ENCODE peak calls at places on chromosomes 13 and 19, in four cellular contexts. One of them, this sample, is unnamed.

GRCh38 chr19:43430142-43430710 is 15.5 kb downstream of the TEX101 start:
- DNase-seq in psoas muscle: no peak
- DNase-seq in cardiac muscle cell: no peak
- DNase-seq in uterus: no peak
- DNase-seq in this sample: no peak

GRCh38 chr13:80196756-80197155 is 144.2 kb downstream of the SPRY2 start:
- DNase-seq in uterus: no peak
- DNase-seq in cardiac muscle cell: no peak
- DNase-seq in psoas muscle: no peak
- DNase-seq in this sample: no peak

GRCh38 chr13:60009300-60010248 is 154.2 kb downstream of the DIAPH3 start:
- DNase-seq in psoas muscle: no peak
- DNase-seq in uterus: no peak
- DNase-seq in cardiac muscle cell: no peak
- DNase-seq in this sample: no peak

GRCh38 chr19:13103961-13104847 is 1.5 kb upstream of the LYL1 start:
- DNase-seq in psoas muscle: peak; percentile 73
- DNase-seq in cardiac muscle cell: peak; percentile 28
- DNase-seq in uterus: peak; percentile 51
- DNase-seq in this sample: no peak

GRCh38 chr13:48295271-48295670 is 8.3 kb upstream of the RB1 start:
- DNase-seq in uterus: no peak
- DNase-seq in psoas muscle: no peak
- DNase-seq in cardiac muscle cell: no peak
- DNase-seq in this sample: no peak

GRCh38 chr13:109668433-109669233 is 117.8 kb downstream of the IRS2 start:
- DNase-seq in cardiac muscle cell: no peak
- DNase-seq in psoas muscle: no peak
- DNase-seq in uterus: no peak
- DNase-seq in this sample: no peak

GRCh38 chr13:61695147-61695546 is 279.5 kb upstream of the PCDH20 start:
- DNase-seq in cardiac muscle cell: no peak
- DNase-seq in psoas muscle: no peak
- DNase-seq in uterus: no peak
- DNase-seq in this sample: no peak

GRCh38 chr13:95457294-95457693 is 95.2 kb upstream of the CLDN10 start:
- DNase-seq in uterus: no peak
- DNase-seq in psoas muscle: no peak
- DNase-seq in cardiac muscle cell: no peak
- DNase-seq in this sample: no peak

GRCh38 chr19:41876847-41877489 is at the start of gene CD79A:
- DNase-seq in cardiac muscle cell: no peak
- DNase-seq in uterus: no peak
- DNase-seq in psoas muscle: no peak
- DNase-seq in this sample: no peak

GRCh38 chr19:6271251-6271650 is 8.5 kb downstream of the MLLT1 start:
- DNase-seq in psoas muscle: no peak
- DNase-seq in uterus: peak; percentile 26
- DNase-seq in cardiac muscle cell: peak; percentile 49
- DNase-seq in this sample: no peak

GRCh38 chr19:44850641-44851109 is 4.6 kb downstream of the NECTIN2 start:
- DNase-seq in uterus: no peak
- DNase-seq in psoas muscle: no peak
- DNase-seq in cardiac muscle cell: no peak
- DNase-seq in this sample: no peak

GRCh38 chr13:92297971-92298942 is 899.8 kb downstream of the GPC5 start:
- DNase-seq in psoas muscle: no peak
- DNase-seq in cardiac muscle cell: no peak
- DNase-seq in uterus: no peak
- DNase-seq in this sample: no peak

GRCh38 chr19:33240181-33240771 is 14.6 kb upstream of the SLC7A10 start:
- DNase-seq in uterus: no peak
- DNase-seq in cardiac muscle cell: no peak
- DNase-seq in psoas muscle: no peak
- DNase-seq in this sample: no peak

GRCh38 chr19:7349961-7350711 is 1.4 kb downstream of the ARHGEF18 start:
- DNase-seq in cardiac muscle cell: no peak
- DNase-seq in psoas muscle: no peak
- DNase-seq in uterus: no peak
- DNase-seq in this sample: no peak

DNA sequence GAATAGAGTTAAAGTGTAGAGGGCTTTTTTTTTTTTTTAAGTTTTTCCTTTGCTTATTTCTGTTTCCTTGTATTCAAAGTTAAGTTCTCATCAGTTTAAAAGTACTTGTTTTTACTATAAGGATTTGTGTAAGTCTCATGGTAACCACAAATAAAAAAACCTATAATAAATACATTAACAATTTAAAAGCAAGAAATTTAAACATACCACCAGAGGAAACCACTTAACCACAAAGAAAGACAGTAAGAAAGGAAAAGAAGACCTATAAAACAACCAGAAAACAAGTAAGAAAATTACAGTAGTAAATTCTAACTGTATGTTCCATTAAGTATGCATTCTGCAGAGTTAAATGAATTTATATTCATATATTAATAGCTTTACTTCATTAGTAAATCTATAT is 999.1 kb upstream of the ATXN8OS start:
- DNase-seq in cardiac muscle cell: no peak
- DNase-seq in psoas muscle: no peak
- DNase-seq in uterus: no peak
- DNase-seq in this sample: no peak
- TF ChIP-seq CTCF in cardiac muscle cell: no peak
- TF ChIP-seq CTCF in psoas muscle: no peak
- TF ChIP-seq CTCF in uterus: no peak
- TF ChIP-seq CTCF in this sample: no peak

GRCh38 chr13:107864543-107865460 is 350.5 kb downstream of the LIG4 start:
- DNase-seq in cardiac muscle cell: peak; percentile 88
- DNase-seq in psoas muscle: no peak
- DNase-seq in uterus: no peak
- DNase-seq in this sample: no peak

GRCh38 chr13:107867701-107868661 is 347.4 kb downstream of the LIG4 start:
- DNase-seq in uterus: no peak
- DNase-seq in cardiac muscle cell: peak; percentile 70
- DNase-seq in psoas muscle: no peak
- DNase-seq in this sample: no peak

GRCh38 chr13:107865643-107866006 is 349.7 kb downstream of the LIG4 start:
- DNase-seq in cardiac muscle cell: no peak
- DNase-seq in psoas muscle: no peak
- DNase-seq in uterus: no peak
- DNase-seq in this sample: no peak

GRCh38 chr13:107866007-107866665 is 349.2 kb downstream of the LIG4 start:
- DNase-seq in cardiac muscle cell: peak; percentile 60
- DNase-seq in uterus: no peak
- DNase-seq in psoas muscle: no peak
- DNase-seq in this sample: no peak

GRCh38 chr13:107866666-107867623 is 348.4 kb downstream of the LIG4 start:
- DNase-seq in uterus: no peak
- DNase-seq in cardiac muscle cell: peak; percentile 66
- DNase-seq in psoas muscle: no peak
- DNase-seq in this sample: no peak
- H3K4me3 ChIP-seq in uterus: peak overlapping the region; percentile 16
- H3K4me3 ChIP-seq in cardiac muscle cell: peak overlapping the region; percentile 58
- H3K4me3 ChIP-seq in psoas muscle: peak overlapping the region; percentile 51
- H3K4me3 ChIP-seq in this sample: peak overlapping the region; percentile 72

DNA sequence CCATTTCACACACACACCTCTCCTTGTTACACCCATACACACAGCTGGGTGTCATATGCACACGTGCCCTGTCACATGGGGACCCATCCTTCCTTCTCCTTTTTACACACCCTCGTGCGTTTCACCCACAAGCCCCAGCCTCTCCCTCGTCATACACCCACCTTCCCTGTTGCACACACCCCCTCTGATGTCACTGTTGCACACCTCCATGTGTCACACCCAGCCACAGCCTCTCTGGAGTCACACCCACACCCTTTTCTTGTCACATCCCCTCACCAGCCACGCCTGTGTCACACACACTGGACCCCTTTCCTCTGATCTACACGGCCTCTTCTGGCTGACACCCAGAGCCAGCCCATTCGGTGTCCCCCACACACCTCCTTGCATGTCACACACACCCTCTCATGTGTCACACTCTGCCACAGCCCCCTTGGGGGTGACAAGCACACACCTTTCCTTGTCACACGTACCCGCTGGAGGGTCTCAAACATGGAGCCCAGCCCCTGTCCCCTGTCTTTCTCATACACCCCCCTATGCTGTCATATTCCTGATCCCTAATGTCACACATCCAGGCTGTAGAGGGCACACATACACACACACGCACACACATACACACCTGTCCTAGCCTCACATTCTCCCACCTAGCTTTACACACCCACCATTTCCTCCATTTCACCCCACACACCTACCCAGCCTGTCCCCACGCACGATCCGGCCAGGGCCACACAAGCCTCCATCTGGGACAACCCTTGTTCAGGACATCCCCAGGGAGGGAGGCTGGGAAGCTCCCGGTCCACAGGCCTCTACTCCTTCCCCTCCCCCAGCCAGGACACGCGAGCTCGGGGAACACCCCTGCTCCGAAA is 1.4 kb downstream of the NOVA2 start:
- DNase-seq in uterus: no peak
- DNase-seq in cardiac muscle cell: no peak
- DNase-seq in psoas muscle: no peak
- DNase-seq in this sample: no peak
- H3K27ac ChIP-seq in uterus: peak overlapping the region; percentile 68
- H3K27ac ChIP-seq in cardiac muscle cell: no peak overlapping the region
- H3K27ac ChIP-seq in psoas muscle: peak overlapping the region; percentile 16
- H3K27ac ChIP-seq in this sample: peak overlapping the region; percentile 60

GRCh38 chr13:84430441-84430840 is 548.2 kb upstream of the SLITRK1 start:
- DNase-seq in cardiac muscle cell: no peak
- DNase-seq in uterus: no peak
- DNase-seq in psoas muscle: no peak
- DNase-seq in this sample: no peak

GRCh38 chr13:84433024-84433423 is 550.8 kb upstream of the SLITRK1 start:
- DNase-seq in uterus: no peak
- DNase-seq in psoas muscle: no peak
- DNase-seq in cardiac muscle cell: no peak
- DNase-seq in this sample: no peak

GRCh38 chr13:84431646-84432045 is 549.4 kb upstream of the SLITRK1 start:
- DNase-seq in uterus: no peak
- DNase-seq in cardiac muscle cell: no peak
- DNase-seq in psoas muscle: no peak
- DNase-seq in this sample: no peak

DNA sequence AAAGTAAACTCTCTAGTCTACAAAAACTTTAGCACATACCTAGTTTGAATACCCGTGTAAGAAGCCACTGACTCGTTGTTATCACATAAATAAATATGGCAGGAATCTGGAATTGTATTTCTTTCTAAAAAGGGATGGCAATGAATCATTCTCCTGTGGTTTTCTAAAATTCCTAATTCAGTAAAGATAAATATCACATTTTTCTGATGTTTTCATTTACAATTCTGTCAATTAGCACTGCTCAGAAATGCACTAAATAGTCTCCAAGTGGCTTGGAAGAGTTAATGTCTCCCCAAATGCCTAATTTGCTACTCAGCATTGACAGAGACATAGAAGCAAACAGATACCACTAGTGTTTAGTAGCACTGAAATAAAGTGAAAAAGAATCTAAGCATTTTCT is 547.7 kb upstream of the SLITRK1 start:
- DNase-seq in uterus: no peak
- DNase-seq in psoas muscle: no peak
- DNase-seq in cardiac muscle cell: no peak
- DNase-seq in this sample: no peak
- TF ChIP-seq CTCF in uterus: no peak
- TF ChIP-seq CTCF in psoas muscle: no peak
- TF ChIP-seq CTCF in cardiac muscle cell: no peak
- TF ChIP-seq CTCF in this sample: no peak

GRCh38 chr19:36797786-36798108 is 25.1 kb upstream of the ZNF850 start:
- DNase-seq in psoas muscle: no peak
- DNase-seq in cardiac muscle cell: no peak
- DNase-seq in uterus: no peak
- DNase-seq in this sample: no peak

GRCh38 chr19:36796714-36796999 is 24.1 kb upstream of the ZNF850 start:
- DNase-seq in cardiac muscle cell: no peak
- DNase-seq in psoas muscle: no peak
- DNase-seq in uterus: no peak
- DNase-seq in this sample: no peak
- H3K4me3 ChIP-seq in cardiac muscle cell: peak overlapping the region; percentile 91
- H3K4me3 ChIP-seq in psoas muscle: peak overlapping the region; percentile 79
- H3K4me3 ChIP-seq in uterus: peak overlapping the region; percentile 80
- H3K4me3 ChIP-seq in this sample: peak overlapping the region; percentile 81

GRCh38 chr13:82654851-82655517 is 1227.3 kb downstream of the SLITRK1 start:
- DNase-seq in uterus: peak; percentile 20
- DNase-seq in cardiac muscle cell: no peak
- DNase-seq in psoas muscle: peak; percentile 72
- DNase-seq in this sample: peak; percentile 84
- H3K27ac ChIP-seq in uterus: no peak overlapping the region
- H3K27ac ChIP-seq in cardiac muscle cell: no peak overlapping the region
- H3K27ac ChIP-seq in psoas muscle: no peak overlapping the region
- H3K27ac ChIP-seq in this sample: peak overlapping the region; percentile 47

GRCh38 chr19:4991538-4991937 is 22.6 kb downstream of the KDM4B start:
- DNase-seq in uterus: no peak
- DNase-seq in psoas muscle: no peak
- DNase-seq in cardiac muscle cell: no peak
- DNase-seq in this sample: no peak
- TF ChIP-seq CTCF in uterus: no peak
- TF ChIP-seq CTCF in psoas muscle: no peak
- TF ChIP-seq CTCF in cardiac muscle cell: no peak
- TF ChIP-seq CTCF in this sample: no peak

DNA sequence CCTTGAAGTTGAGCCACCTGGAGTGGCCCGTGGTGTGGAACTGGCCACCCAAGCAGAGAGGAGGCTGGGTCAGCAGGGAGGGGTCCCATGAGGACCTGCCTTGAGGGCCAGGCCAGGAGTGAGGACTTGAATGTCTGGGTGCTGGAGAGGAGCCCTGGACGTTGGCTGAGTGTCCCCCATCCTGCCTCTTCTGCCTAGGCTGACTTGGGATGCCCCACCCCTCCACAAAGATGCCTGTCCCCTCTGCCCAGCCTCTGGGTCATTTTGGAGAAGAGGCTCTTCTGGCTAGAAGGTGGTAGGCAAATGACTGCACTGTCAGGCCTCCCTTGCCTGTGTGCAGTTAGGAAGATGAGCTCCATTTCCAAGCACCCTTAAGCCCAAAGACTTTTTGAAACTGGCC is 1.7 kb downstream of the SSBP4 start:
- DNase-seq in cardiac muscle cell: no peak
- DNase-seq in uterus: no peak
- DNase-seq in psoas muscle: no peak
- DNase-seq in this sample: peak; percentile 76
- H3K4me3 ChIP-seq in cardiac muscle cell: no peak overlapping the region
- H3K4me3 ChIP-seq in uterus: peak overlapping the region; percentile 62
- H3K4me3 ChIP-seq in psoas muscle: peak overlapping the region; percentile 84
- H3K4me3 ChIP-seq in this sample: peak overlapping the region; percentile 81

DNA sequence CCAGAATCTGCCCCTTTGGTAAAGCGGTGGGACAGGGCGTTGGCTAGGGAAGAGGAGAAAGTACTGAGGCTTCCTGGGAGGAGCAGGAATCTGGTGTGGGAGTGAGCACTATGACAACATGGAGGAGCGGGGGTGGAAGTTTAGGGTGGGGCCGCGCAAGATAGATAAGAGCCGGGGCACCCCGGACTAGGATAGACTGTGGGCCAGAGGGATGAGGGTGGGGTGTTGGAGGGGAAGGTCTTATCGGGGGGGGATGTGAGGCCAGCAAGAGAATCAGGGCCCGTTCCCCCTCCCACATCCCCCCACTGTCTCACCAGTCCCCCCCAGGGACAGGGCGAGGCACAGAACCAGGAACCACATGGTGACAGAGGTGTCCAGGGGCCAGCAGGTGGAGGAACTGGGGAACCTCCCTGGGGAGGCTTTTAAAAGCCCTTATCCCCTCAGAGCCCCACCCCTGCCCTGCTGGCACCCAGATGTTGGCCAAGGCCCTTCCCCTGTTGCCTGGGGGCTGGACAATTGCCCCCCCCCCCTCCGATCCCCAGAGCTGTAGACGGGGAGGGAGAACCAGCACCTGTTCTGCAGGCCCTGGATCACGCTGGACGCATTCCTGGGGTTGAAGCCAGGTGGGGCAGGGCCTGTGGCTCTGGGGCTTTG is at the start of gene KLK1:
- DNase-seq in cardiac muscle cell: no peak
- DNase-seq in psoas muscle: no peak
- DNase-seq in uterus: no peak
- DNase-seq in this sample: no peak
- H3K27ac ChIP-seq in cardiac muscle cell: no peak within 1 kb of the TSS
- H3K27ac ChIP-seq in psoas muscle: no peak within 1 kb of the TSS
- H3K27ac ChIP-seq in uterus: no peak within 1 kb of the TSS
- H3K27ac ChIP-seq in this sample: no peak within 1 kb of the TSS